ENCODE peak calls at places on chromosomes 5 and 9, in four cellular contexts. V is H54, B is ACHN, U is kidney tubule cell. T is an unnamed sample.

GRCh38 chr5:29498860-29499259 is 1694.6 kb upstream of the CDH6 start:
- DNase-seq in V (no peak), B (no peak), U (no peak), T (no peak)

GRCh38 chr5:79878721-79879336 is 112.2 kb downstream of the MTX3 start:
- DNase-seq in V (peak; percentile 59), B (peak; percentile 41), U (peak; percentile 16), T (no peak)

GRCh38 chr9:36132081-36132480 is 4.5 kb upstream of the GLIPR2 start:
- DNase-seq in V (no peak), B (no peak), U (no peak), T (no peak)

GRCh38 chr5:28009526-28010025 is 971.2 kb upstream of the CDH9 start:
- DNase-seq in V (no peak), B (no peak), U (peak; percentile 61), T (no peak)

GRCh38 chr9:13603916-13604315 is 324.4 kb upstream of the MPDZ start:
- DNase-seq in V (no peak), B (no peak), U (peak; percentile 2), T (no peak)

GRCh38 chr9:111839387-111839786 is 44.6 kb upstream of the SHOC1 start:
- DNase-seq in V (no peak), B (no peak), U (no peak), T (peak; percentile 29)

GRCh38 chr5:6632324-6632930 is 417 bp downstream of the NSUN2 start:
- DNase-seq in V (peak; percentile 49), B (peak; percentile 50), U (peak; percentile 42), T (no peak)

GRCh38 chr9:131037336-131038255 is 28.6 kb downstream of the LAMC3 start:
- DNase-seq in V (no peak), B (no peak), U (no peak), T (peak; percentile 31)

GRCh38 chr5:111954516-111955337 is 197.7 kb upstream of the NREP start:
- DNase-seq in V (no peak), B (no peak), U (peak; percentile 39), T (no peak)

GRCh38 chr9:82148849-82149544 is 160.4 kb downstream of the SPATA31D1 start:
- DNase-seq in V (no peak), B (no peak), U (no peak), T (peak; percentile 12)

GRCh38 chr9:130426883-130427282 is 17.9 kb upstream of the ASS1 start:
- DNase-seq in V (peak; percentile 44), B (peak; percentile 75), U (peak; percentile 87), T (no peak)

GRCh38 chr9:121984726-121985402 is 108.2 kb downstream of the TTLL11 start:
- DNase-seq in V (peak; percentile 59), B (no peak), U (peak; percentile 67), T (no peak)

GRCh38 chr9:16028516-16028915 is 475.7 kb downstream of the CCDC171 start:
- DNase-seq in V (no peak), B (no peak), U (peak; percentile 66), T (no peak)

GRCh38 chr5:14685757-14686156 is 21.2 kb downstream of the OTULIN start:
- DNase-seq in V (peak; percentile 33), B (peak; percentile 46), U (peak; percentile 57), T (peak; percentile 62)

GRCh38 chr5:138844812-138845513 is 30.2 kb downstream of the LRRTM2 start:
- DNase-seq in V (peak; percentile 23), B (no peak), U (peak; percentile 73), T (no peak)

GRCh38 chr5:54090495-54091084 is 219.8 kb downstream of the ARL15 start:
- DNase-seq in V (peak; percentile 11), B (peak; percentile 8), U (peak; percentile 21), T (no peak)

GRCh38 chr5:124457101-124457500 is 289.3 kb downstream of the ZNF608 start:
- DNase-seq in V (no peak), B (no peak), U (no peak), T (no peak)

GRCh38 chr5:58930520-58930919 is 347.6 kb downstream of the RAB3C start:
- DNase-seq in V (no peak), B (no peak), U (no peak), T (no peak)

GRCh38 chr5:132008961-132009680 is 2.3 kb downstream of the ACSL6 start:
- DNase-seq in V (peak; percentile 45), B (no peak), U (peak; percentile 83), T (no peak)

GRCh38 chr9:122202099-122202498 is 26.7 kb downstream of the LHX6 start:
- DNase-seq in V (no peak), B (no peak), U (no peak), T (no peak)

GRCh38 chr9:79768199-79768598 is 196.4 kb downstream of the TLE4 start:
- DNase-seq in V (no peak), B (no peak), U (no peak), T (no peak)

GRCh38 chr5:177491429-177491945 is 5.9 kb downstream of the PDLIM7 start:
- DNase-seq in V (no peak), B (peak; percentile 28), U (peak; percentile 36), T (peak; percentile 65)

GRCh38 chr9:33022303-33022702 is 2.8 kb upstream of the DNAJA1 start:
- DNase-seq in V (no peak), B (no peak), U (no peak), T (no peak)

GRCh38 chr5:141525659-141526058 is 36.8 kb downstream of the PCDHGC5 start:
- DNase-seq in V (no peak), B (peak; percentile 47), U (peak; percentile 57), T (peak; percentile 46)

GRCh38 chr9:128096614-128097013 is 28.6 kb downstream of the SLC25A25 start:
- DNase-seq in V (no peak), B (no peak), U (no peak), T (peak; percentile 13)